ENCODE peak calls at places on chromosomes 4 and X, in six cellular contexts. N is NB4, V is uterus, S is ovary, B is right lobe of liver, Z is body of pancreas. Q is an unnamed sample.

GRCh38 chr4:46975144-46975543 is 18.2 kb downstream of the GABRA4 start:
- DNase-seq in B (no peak), N (no peak), V (no peak), S (no peak), Z (no peak), Q (no peak)

GRCh38 chr4:56261027-56261426 is 126.3 kb downstream of the AASDH start:
- DNase-seq in N (no peak), B (no peak), V (no peak), Z (no peak), S (no peak), Q (peak)

GRCh38 chrX:19684265-19684664 is 169.0 kb upstream of the MAP3K15 start:
- DNase-seq in Z (no peak), S (no peak), V (no peak), B (no peak), N (no peak), Q (no peak)

GRCh38 chrX:41933546-41933945 is 10.2 kb upstream of the CASK start:
- DNase-seq in S (no peak), V (no peak), B (no peak), Z (no peak), N (no peak), Q (no peak)

GRCh38 chr4:137125011-137125410 is 407.3 kb downstream of the PCDH18 start:
- DNase-seq in B (no peak), S (no peak), V (no peak), N (peak), Z (no peak), Q (no peak)

GRCh38 chrX:132664273-132664672 is 175.4 kb upstream of the MBNL3 start:
- DNase-seq in B (no peak), S (no peak), N (no peak), Z (no peak), V (no peak), Q (no peak)

GRCh38 chr4:174214102-174214878 is 69.2 kb downstream of the FBXO8 start:
- DNase-seq in N (peak), B (no peak), S (no peak), Z (no peak), V (no peak), Q (no peak)

GRCh38 chrX:100368167-100368566 is 41.9 kb downstream of the PCDH19 start:
- DNase-seq in B (peak), N (peak), V (no peak), S (no peak), Z (no peak), Q (no peak)

GRCh38 chr4:1233641-1234277 is 15.2 kb downstream of the CTBP1 start:
- DNase-seq in B (peak), S (peak), Z (peak), V (peak), N (no peak), Q (no peak)

GRCh38 chr4:1235381-1236102 is 13.4 kb downstream of the CTBP1 start:
- DNase-seq in B (peak), Z (peak), N (no peak), S (no peak), V (peak), Q (no peak)

GRCh38 chr4:1234296-1234695 is 14.6 kb downstream of the CTBP1 start:
- DNase-seq in Z (peak), N (no peak), V (peak), S (no peak), B (no peak), Q (no peak)

GRCh38 chr4:1236103-1236641 is 12.8 kb downstream of the CTBP1 start:
- DNase-seq in Z (peak), B (peak), S (no peak), V (peak), N (no peak), Q (no peak)

GRCh38 chr4:1234811-1235292 is 14.1 kb downstream of the CTBP1 start:
- DNase-seq in B (peak), S (no peak), N (no peak), Z (peak), V (peak), Q (no peak)
- TF ChIP-seq POLR2A in B (no peak), S (no peak), N (no peak), Z (no peak), V (no peak), Q (no peak)

GRCh38 chrX:16771483-16772398 is 14.5 kb upstream of the TXLNG start:
- DNase-seq in N (peak), Z (no peak), S (no peak), B (no peak), V (no peak), Q (no peak)
- TF ChIP-seq POLR2A in N (peak), Z (no peak), S (no peak), B (no peak), V (no peak), Q (no peak)

GRCh38 chr4:86593726-86594558 is at the start of gene PTPN13:
- DNase-seq in Z (peak), V (peak), B (peak), N (peak), S (peak), Q (peak)
- TF ChIP-seq POLR2A in Z (peak), V (peak), B (peak), N (peak), S (peak), Q (no peak)

DNA sequence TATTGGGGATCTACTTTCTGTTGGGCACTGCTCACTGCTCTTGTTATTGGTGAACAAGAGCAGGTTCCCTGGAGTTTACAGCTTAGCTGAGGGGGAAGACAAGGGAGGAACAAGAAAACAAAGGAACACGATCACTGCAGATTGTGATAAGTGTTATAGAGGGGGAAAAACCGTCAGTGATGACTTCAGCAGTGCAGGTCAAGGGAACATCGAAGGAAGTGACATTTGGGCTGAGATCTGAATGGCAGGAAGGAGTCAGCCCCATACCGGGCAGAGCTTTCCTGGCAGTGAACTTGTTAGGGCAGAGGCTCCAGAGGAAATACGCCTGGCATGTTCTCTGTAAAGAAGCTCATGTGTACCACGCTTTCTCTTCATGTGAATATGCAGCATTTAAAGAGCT is 78.1 kb downstream of the LDB2 start:
- DNase-seq in B (no peak), N (no peak), Z (no peak), V (no peak), S (no peak), Q (no peak)
- TF ChIP-seq POLR2A in B (no peak), N (no peak), Z (no peak), V (no peak), S (no peak), Q (no peak)

DNA sequence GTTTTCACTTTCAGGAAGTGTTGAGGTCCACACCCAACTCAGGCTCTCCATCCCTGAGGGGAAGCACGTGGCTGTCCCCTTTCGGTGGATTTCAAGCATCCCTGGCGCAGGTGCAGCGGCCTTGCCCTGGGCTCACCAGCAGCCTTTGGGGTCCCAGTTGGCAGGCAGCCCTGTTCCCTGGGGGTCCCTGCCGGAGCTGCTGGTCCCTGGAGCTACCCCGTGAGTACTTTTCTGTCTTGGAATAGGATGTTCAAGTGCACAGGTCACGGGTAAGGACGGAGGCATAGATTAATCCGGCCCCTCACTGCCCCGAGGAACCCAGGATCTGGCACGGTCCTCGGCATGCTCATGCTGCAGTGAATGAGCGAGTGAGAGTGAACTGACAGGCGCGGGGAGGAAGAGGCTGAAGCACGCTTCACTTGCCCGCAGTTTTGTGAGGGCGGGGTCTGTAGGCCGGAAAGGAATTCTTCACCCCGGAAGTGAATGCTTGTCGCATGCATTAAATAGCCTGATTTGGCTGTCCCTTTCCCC is 117.2 kb upstream of the FAT1 start:
- DNase-seq in N (no peak), S (peak), Z (no peak), B (no peak), V (peak), Q (no peak)
- TF ChIP-seq POLR2A in N (no peak), S (no peak), Z (no peak), B (no peak), V (no peak), Q (no peak)

DNA sequence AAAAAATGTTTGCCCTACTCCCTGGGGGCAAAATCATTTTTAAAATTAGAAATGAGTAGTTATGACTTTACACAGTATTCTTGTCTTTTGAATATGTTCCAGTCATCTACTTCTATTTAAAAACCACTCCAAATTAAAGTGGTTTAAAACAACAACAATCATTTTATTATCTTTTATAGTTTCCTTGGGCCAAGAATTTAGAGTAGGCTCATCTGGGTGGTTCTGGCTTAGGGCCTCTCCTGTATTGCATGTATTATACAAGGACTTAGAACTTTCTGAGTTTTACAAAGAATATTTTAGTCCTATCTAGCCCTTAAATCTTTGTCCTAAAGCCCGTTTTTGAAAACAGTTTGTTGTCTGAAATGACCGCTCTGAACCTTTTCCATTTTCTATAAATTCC is 132.5 kb upstream of the INTU start:
- DNase-seq in B (no peak), Z (no peak), N (no peak), V (no peak), S (no peak), Q (no peak)
- TF ChIP-seq POLR2A in B (no peak), Z (no peak), N (no peak), V (no peak), S (no peak), Q (no peak)

Q was measured in vagina.